ENCODE peak calls at places on chromosomes 4 and X, in four cellular contexts. M is Panc1, V is transverse colon, T is suprapubic skin. W is an unnamed sample.
A peak's percentile ranks its signal among the peaks of the same experiment; 100 is the strongest.

GRCh38 chr4:78131403-78131802 is 74.3 kb downstream of the FRAS1 start:
- DNase-seq in V (no peak), M (no peak), T (no peak), W (no peak)

GRCh38 chr4:81215219-81215892 is at the start of gene PRKG2:
- DNase-seq in M (no peak), V (peak; percentile 35), T (peak; percentile 80), W (no peak)

GRCh38 chr4:165765053-165765452 is 108.0 kb upstream of the TLL1 start:
- DNase-seq in M (no peak), T (no peak), V (no peak), W (no peak)

GRCh38 chrX:75181721-75182120 is 25.6 kb upstream of the ABCB7 start:
- DNase-seq in T (no peak), V (no peak), M (no peak), W (no peak)

GRCh38 chrX:49292400-49293362 is 10.8 kb upstream of the GAGE10 start:
- DNase-seq in V (no peak), T (no peak), M (no peak), W (no peak)

GRCh38 chr4:118927976-118928375 is 39.3 kb downstream of the SYNPO2 start:
- DNase-seq in T (no peak), M (no peak), V (peak; percentile 46), W (no peak)

GRCh38 chr4:84800256-84800655 is 166.2 kb downstream of the WDFY3 start:
- DNase-seq in T (no peak), M (no peak), V (no peak), W (no peak)

GRCh38 chr4:71941001-71941400 is 90.8 kb upstream of the NPFFR2 start:
- DNase-seq in T (no peak), V (peak; percentile 8), M (no peak), W (no peak)

GRCh38 chrX:11100281-11101035 is 10.7 kb upstream of the HCCS start:
- DNase-seq in M (no peak), V (peak; percentile 20), T (no peak), W (no peak)

GRCh38 chr4:168630445-168631187 is 133.8 kb downstream of the PALLD start:
- DNase-seq in V (no peak), M (peak; percentile 47), T (no peak), W (no peak)

GRCh38 chr4:173370130-173370476 is 651 bp upstream of the SAP30 start:
- DNase-seq in T (peak; percentile 84), V (peak; percentile 65), M (no peak), W (no peak)

GRCh38 chr4:77418333-77418732 is 187.3 kb upstream of the CXCL13 start:
- DNase-seq in M (no peak), V (peak; percentile 10), T (no peak), W (no peak)

DNA sequence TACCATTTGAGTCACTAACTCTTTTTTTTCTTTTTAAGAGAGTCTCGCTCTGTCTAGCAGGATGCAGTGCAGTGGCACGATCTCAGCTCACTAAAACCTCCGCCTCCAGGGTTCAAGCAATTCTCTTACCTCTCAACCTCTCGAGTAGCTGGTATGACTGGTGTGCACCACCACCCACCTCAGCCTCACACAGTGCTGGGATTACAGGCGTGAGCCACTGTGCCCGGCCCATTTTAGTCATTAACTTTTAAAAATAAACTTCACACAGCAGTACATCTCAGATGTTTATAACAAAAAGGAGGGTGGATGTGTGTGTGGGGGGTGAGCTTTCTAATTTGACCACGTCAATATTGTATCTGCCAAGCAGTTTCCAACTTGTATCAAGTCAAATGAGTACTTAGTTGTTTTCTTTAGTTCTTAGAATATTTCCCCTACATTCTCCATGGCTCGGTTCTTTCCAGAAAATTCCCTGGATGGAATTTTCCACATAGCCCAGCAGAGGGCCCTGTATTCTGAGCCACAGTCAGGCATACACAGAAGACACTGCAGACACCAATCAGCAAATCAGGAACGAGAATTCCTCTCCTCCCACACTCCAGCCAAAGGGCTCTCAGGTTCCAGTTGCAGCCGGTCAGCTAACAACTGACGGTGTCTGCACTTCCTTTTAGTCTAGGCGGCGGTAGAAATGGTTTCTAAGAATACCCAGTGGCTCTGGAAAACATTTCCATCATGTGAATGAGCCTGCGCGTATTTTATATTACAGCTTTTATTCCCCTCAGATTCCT is 20.1 kb upstream of the ARAF start:
- DNase-seq in V (peak; percentile 77), M (peak; percentile 65), T (no peak), W (no peak)
- TF ChIP-seq POLR2AphosphoS5 in V (peak; percentile 38), M (no peak), T (no peak), W (no peak)

GRCh38 chr4:8205749-8206611 is 6.9 kb downstream of the SH3TC1 start:
- DNase-seq in V (no peak), T (no peak), M (no peak), W (no peak)
- TF ChIP-seq POLR2AphosphoS5 in V (no peak), T (no peak), M (no peak), W (no peak)

GRCh38 chr4:184345573-184345922 is 127.9 kb upstream of the ENPP6 start:
- DNase-seq in V (no peak), M (no peak), T (no peak), W (no peak)
- TF ChIP-seq POLR2AphosphoS5 in V (no peak), M (no peak), T (no peak), W (no peak)

GRCh38 chr4:137659431-137659830 is 127.1 kb upstream of the PCDH18 start:
- DNase-seq in T (no peak), M (no peak), V (no peak), W (no peak)

GRCh38 chr4:137660211-137660610 is 127.9 kb upstream of the PCDH18 start:
- DNase-seq in T (no peak), V (no peak), M (no peak), W (no peak)

GRCh38 chr4:137663376-137664054 is 131.2 kb upstream of the PCDH18 start:
- DNase-seq in V (no peak), M (no peak), T (no peak), W (no peak)

GRCh38 chr4:137664416-137664815 is 132.1 kb upstream of the PCDH18 start:
- DNase-seq in V (no peak), T (no peak), M (no peak), W (no peak)

DNA sequence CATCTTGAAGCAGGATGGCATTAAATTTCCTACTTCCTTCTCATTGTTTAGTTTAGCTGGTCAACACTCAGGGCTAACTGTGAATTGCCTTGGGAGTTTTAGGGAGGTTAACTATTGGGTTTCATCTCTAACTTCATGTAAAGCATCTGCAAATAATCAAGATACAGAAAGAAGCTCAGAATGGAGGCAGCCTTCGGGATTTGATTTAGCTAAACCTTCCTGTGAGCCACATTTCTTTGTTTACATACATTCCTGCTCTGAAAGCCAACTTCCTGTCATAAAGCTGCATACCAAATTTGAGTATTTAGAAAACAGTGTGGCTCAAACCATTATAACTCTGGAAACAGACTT is 131.7 kb upstream of the PCDH18 start:
- DNase-seq in T (no peak), M (no peak), V (no peak), W (no peak)
- TF ChIP-seq POLR2AphosphoS5 in T (no peak), M (no peak), V (no peak), W (no peak)

DNA sequence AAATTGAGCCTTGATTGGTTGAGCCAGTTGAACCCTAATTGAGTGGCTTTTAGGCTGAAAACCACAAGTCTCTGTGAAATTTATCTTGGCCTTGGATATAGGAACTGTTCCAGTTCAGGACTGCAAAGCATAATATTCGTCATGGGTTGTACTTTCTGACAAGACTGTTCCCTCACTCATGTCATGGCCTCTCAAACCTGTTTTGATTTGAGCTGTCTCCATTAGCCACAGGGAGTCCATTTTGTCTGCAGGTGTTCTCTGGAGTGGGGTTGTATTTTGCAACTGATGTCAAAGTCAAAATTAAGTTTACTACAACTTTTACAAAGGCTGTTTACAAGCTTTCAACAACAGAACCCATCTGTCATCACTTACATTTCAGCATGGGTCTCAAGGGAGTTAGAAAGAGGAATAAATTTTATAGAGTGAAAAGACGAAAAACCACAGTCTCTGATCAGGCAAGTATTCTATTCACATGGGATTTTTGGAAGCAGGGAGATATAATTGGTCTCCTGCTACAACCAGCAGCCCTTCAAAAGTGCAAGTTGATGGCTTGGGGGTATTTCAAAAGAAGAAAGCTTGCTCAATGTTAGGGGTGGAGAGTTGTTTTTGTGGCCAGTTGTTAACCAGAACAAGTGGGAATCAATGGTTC is 1716.3 kb downstream of the C4orf33 start:
- DNase-seq in T (no peak), M (no peak), V (no peak), W (no peak)
- TF ChIP-seq POLR2AphosphoS5 in T (no peak), M (no peak), V (no peak), W (no peak)

GRCh38 chr4:10101559-10102192 is 14.9 kb downstream of the WDR1 start:
- DNase-seq in V (no peak), M (no peak), T (no peak), W (no peak)
- TF ChIP-seq POLR2AphosphoS5 in V (peak; percentile 39), M (no peak), T (no peak), W (no peak)